ENCODE peak calls at places on chromosomes 4 and X, in five cellular contexts. One of them, this sample, is unnamed.

GRCh38 chrX:119118780-119119395 is 8.7 kb downstream of the KIAA1210 start:
- DNase-seq in HFFc6: peak
- DNase-seq in hepatocyte: peak
- DNase-seq in transverse colon: peak
- DNase-seq in GM12864: peak
- DNase-seq in this sample: peak

GRCh38 chr4:2260336-2261109 is 1.4 kb downstream of the MXD4 start:
- DNase-seq in hepatocyte: no peak
- DNase-seq in transverse colon: peak
- DNase-seq in GM12864: no peak
- DNase-seq in HFFc6: no peak
- DNase-seq in this sample: peak

GRCh38 chrX:40012800-40013682 is 84.7 kb downstream of the BCOR start:
- DNase-seq in transverse colon: peak
- DNase-seq in GM12864: no peak
- DNase-seq in HFFc6: peak
- DNase-seq in hepatocyte: peak
- DNase-seq in this sample: peak

GRCh38 chr4:16264798-16265197 is 38.5 kb upstream of the TAPT1 start:
- DNase-seq in transverse colon: no peak
- DNase-seq in hepatocyte: peak
- DNase-seq in HFFc6: peak
- DNase-seq in GM12864: peak
- DNase-seq in this sample: no peak

GRCh38 chr4:141807501-141807900 is 171.1 kb downstream of the IL15 start:
- DNase-seq in transverse colon: no peak
- DNase-seq in GM12864: no peak
- DNase-seq in HFFc6: no peak
- DNase-seq in hepatocyte: no peak
- DNase-seq in this sample: no peak

GRCh38 chr4:155973639-155974475 is 20.2 kb upstream of the CTSO start:
- DNase-seq in transverse colon: no peak
- DNase-seq in HFFc6: no peak
- DNase-seq in GM12864: no peak
- DNase-seq in hepatocyte: no peak
- DNase-seq in this sample: no peak

GRCh38 chrX:3549442-3549875 is 164.0 kb downstream of the PRKX start:
- DNase-seq in hepatocyte: peak
- DNase-seq in GM12864: no peak
- DNase-seq in HFFc6: peak
- DNase-seq in transverse colon: no peak
- DNase-seq in this sample: peak

GRCh38 chr4:7377223-7377865 is 57.4 kb downstream of the PSAPL1 start:
- DNase-seq in hepatocyte: no peak
- DNase-seq in GM12864: no peak
- DNase-seq in transverse colon: no peak
- DNase-seq in HFFc6: no peak
- DNase-seq in this sample: no peak

GRCh38 chrX:23699636-23700194 is 32.4 kb downstream of the PRDX4 start:
- DNase-seq in transverse colon: no peak
- DNase-seq in HFFc6: no peak
- DNase-seq in hepatocyte: peak
- DNase-seq in GM12864: no peak
- DNase-seq in this sample: peak

GRCh38 chrX:39749728-39750127 is 348.0 kb downstream of the BCOR start:
- DNase-seq in GM12864: no peak
- DNase-seq in transverse colon: no peak
- DNase-seq in HFFc6: no peak
- DNase-seq in hepatocyte: no peak
- DNase-seq in this sample: no peak

GRCh38 chr4:12471193-12471592 is 1012.9 kb downstream of the RAB28 start:
- DNase-seq in hepatocyte: no peak
- DNase-seq in HFFc6: no peak
- DNase-seq in GM12864: no peak
- DNase-seq in transverse colon: no peak
- DNase-seq in this sample: no peak

GRCh38 chr4:79472693-79473552 is 64.9 kb upstream of the GK2 start:
- DNase-seq in HFFc6: no peak
- DNase-seq in transverse colon: no peak
- DNase-seq in hepatocyte: no peak
- DNase-seq in GM12864: no peak
- DNase-seq in this sample: no peak

GRCh38 chr4:123659759-123660158 is 263.2 kb downstream of the SPRY1 start:
- DNase-seq in transverse colon: no peak
- DNase-seq in HFFc6: no peak
- DNase-seq in hepatocyte: peak
- DNase-seq in GM12864: no peak
- DNase-seq in this sample: no peak

GRCh38 chr4:153788419-153789276 is at the start of gene SFRP2:
- DNase-seq in transverse colon: no peak
- DNase-seq in GM12864: no peak
- DNase-seq in hepatocyte: no peak
- DNase-seq in HFFc6: no peak
- DNase-seq in this sample: no peak

GRCh38 chr4:174528226-174528625 is 5.9 kb upstream of the HPGD start:
- DNase-seq in hepatocyte: no peak
- DNase-seq in GM12864: no peak
- DNase-seq in transverse colon: no peak
- DNase-seq in HFFc6: no peak
- DNase-seq in this sample: no peak

GRCh38 chrX:937391-937790 is 275.1 kb downstream of the CRLF2 start:
- DNase-seq in HFFc6: no peak
- DNase-seq in transverse colon: no peak
- DNase-seq in GM12864: no peak
- DNase-seq in hepatocyte: no peak
- DNase-seq in this sample: no peak

GRCh38 chr4:125322363-125322730 is 7.6 kb downstream of the FAT4 start:
- DNase-seq in transverse colon: no peak
- DNase-seq in HFFc6: peak
- DNase-seq in hepatocyte: no peak
- DNase-seq in GM12864: no peak
- DNase-seq in this sample: no peak

GRCh38 chrX:29257516-29257915 is 670.3 kb downstream of the IL1RAPL1 start:
- DNase-seq in HFFc6: no peak
- DNase-seq in hepatocyte: no peak
- DNase-seq in GM12864: no peak
- DNase-seq in transverse colon: no peak
- DNase-seq in this sample: no peak

GRCh38 chr4:106809083-106809482 is 227.0 kb downstream of the DKK2 start:
- DNase-seq in hepatocyte: peak
- DNase-seq in GM12864: no peak
- DNase-seq in transverse colon: no peak
- DNase-seq in HFFc6: peak
- DNase-seq in this sample: no peak

GRCh38 chrX:65846974-65847373 is 179.5 kb downstream of the MSN start:
- DNase-seq in HFFc6: no peak
- DNase-seq in hepatocyte: no peak
- DNase-seq in GM12864: no peak
- DNase-seq in transverse colon: no peak
- DNase-seq in this sample: no peak

GRCh38 chrX:139936259-139936658 is 3.4 kb upstream of the ATP11C start:
- DNase-seq in transverse colon: no peak
- DNase-seq in GM12864: no peak
- DNase-seq in HFFc6: no peak
- DNase-seq in hepatocyte: no peak
- DNase-seq in this sample: no peak

GRCh38 chr4:15690020-15690809 is 8.6 kb downstream of the FAM200B start:
- DNase-seq in transverse colon: no peak
- DNase-seq in HFFc6: peak
- DNase-seq in GM12864: no peak
- DNase-seq in hepatocyte: peak
- DNase-seq in this sample: no peak

GRCh38 chrX:40975951-40976350 is 109.3 kb upstream of the USP9X start:
- DNase-seq in hepatocyte: no peak
- DNase-seq in HFFc6: no peak
- DNase-seq in GM12864: no peak
- DNase-seq in transverse colon: no peak
- DNase-seq in this sample: no peak

GRCh38 chrX:13377537-13377936 is 57.7 kb upstream of the ATXN3L start:
- DNase-seq in GM12864: no peak
- DNase-seq in HFFc6: peak
- DNase-seq in transverse colon: no peak
- DNase-seq in hepatocyte: peak
- DNase-seq in this sample: no peak

GRCh38 chr4:139368990-139369389 is 66.7 kb upstream of the NDUFC1 start:
- DNase-seq in hepatocyte: no peak
- DNase-seq in GM12864: no peak
- DNase-seq in transverse colon: no peak
- DNase-seq in HFFc6: no peak
- DNase-seq in this sample: no peak

GRCh38 chr4:140081582-140082398 is 72.2 kb downstream of the MAML3 start:
- DNase-seq in GM12864: no peak
- DNase-seq in HFFc6: no peak
- DNase-seq in transverse colon: no peak
- DNase-seq in hepatocyte: no peak
- DNase-seq in this sample: no peak

GRCh38 chr4:92359481-92359880 is 55.7 kb downstream of the GRID2 start:
- DNase-seq in HFFc6: no peak
- DNase-seq in hepatocyte: no peak
- DNase-seq in transverse colon: no peak
- DNase-seq in GM12864: no peak
- DNase-seq in this sample: no peak

GRCh38 chr4:54226399-54227260 is 2.5 kb upstream of the PDGFRA start:
- DNase-seq in transverse colon: peak
- DNase-seq in hepatocyte: peak
- DNase-seq in GM12864: no peak
- DNase-seq in HFFc6: peak
- DNase-seq in this sample: peak

GRCh38 chr4:93776386-93777080 is 52.0 kb upstream of the ATOH1 start:
- DNase-seq in HFFc6: no peak
- DNase-seq in transverse colon: no peak
- DNase-seq in GM12864: no peak
- DNase-seq in hepatocyte: no peak
- DNase-seq in this sample: no peak

GRCh38 chrX:136397001-136397400 is 90.7 kb upstream of the BRS3 start:
- DNase-seq in transverse colon: no peak
- DNase-seq in HFFc6: no peak
- DNase-seq in GM12864: no peak
- DNase-seq in hepatocyte: no peak
- DNase-seq in this sample: no peak

GRCh38 chrX:102651242-102651967 is at the start of gene GPRASP1:
- DNase-seq in transverse colon: peak
- DNase-seq in hepatocyte: peak
- DNase-seq in HFFc6: peak
- DNase-seq in GM12864: no peak
- DNase-seq in this sample: peak

GRCh38 chrX:102654696-102655095 is 3.4 kb downstream of the GPRASP1 start:
- DNase-seq in HFFc6: no peak
- DNase-seq in hepatocyte: no peak
- DNase-seq in GM12864: no peak
- DNase-seq in transverse colon: no peak
- DNase-seq in this sample: no peak

GRCh38 chrX:102650903-102651241 is 411 bp upstream of the GPRASP1 start:
- DNase-seq in hepatocyte: no peak
- DNase-seq in transverse colon: no peak
- DNase-seq in HFFc6: no peak
- DNase-seq in GM12864: no peak
- DNase-seq in this sample: no peak

GRCh38 chrX:102651968-102652744 is 873 bp downstream of the GPRASP1 start:
- DNase-seq in hepatocyte: peak
- DNase-seq in transverse colon: peak
- DNase-seq in GM12864: no peak
- DNase-seq in HFFc6: peak
- DNase-seq in this sample: peak
- TF ChIP-seq CTCF in hepatocyte: peak
- TF ChIP-seq CTCF in transverse colon: peak
- TF ChIP-seq CTCF in GM12864: peak
- TF ChIP-seq CTCF in HFFc6: peak
- TF ChIP-seq CTCF in this sample: peak

DNA sequence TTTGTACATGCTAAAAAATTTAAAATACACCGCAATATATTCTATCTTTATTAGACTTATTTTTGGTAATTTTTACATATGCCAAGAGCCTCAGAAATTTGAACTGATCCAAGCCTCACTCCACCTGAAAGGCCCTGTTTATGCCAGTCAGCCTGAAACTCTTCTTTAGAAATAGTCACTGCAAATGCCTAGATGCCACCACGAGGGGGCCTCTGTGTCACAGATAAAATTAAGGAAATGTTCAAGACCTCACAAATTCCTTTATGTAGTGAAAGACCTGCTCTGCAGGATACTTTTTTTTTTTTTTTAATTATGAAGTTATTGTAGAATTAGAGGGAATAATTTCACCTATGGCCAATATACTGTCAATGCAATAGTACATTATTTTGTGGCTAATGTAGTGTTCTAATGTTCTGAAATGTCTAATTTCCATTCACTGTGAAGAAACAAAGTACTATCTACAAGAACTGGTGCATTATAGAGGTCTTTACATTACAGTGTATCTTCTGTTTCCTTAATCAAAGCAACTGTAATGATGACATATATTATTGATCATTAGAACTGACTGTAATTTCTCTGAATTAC is 69.8 kb downstream of the DTHD1 start:
- DNase-seq in transverse colon: peak
- DNase-seq in GM12864: peak
- DNase-seq in HFFc6: no peak
- DNase-seq in hepatocyte: peak
- DNase-seq in this sample: peak
- TF ChIP-seq CTCF in transverse colon: peak
- TF ChIP-seq CTCF in GM12864: peak
- TF ChIP-seq CTCF in HFFc6: peak
- TF ChIP-seq CTCF in hepatocyte: peak
- TF ChIP-seq CTCF in this sample: peak

DNA sequence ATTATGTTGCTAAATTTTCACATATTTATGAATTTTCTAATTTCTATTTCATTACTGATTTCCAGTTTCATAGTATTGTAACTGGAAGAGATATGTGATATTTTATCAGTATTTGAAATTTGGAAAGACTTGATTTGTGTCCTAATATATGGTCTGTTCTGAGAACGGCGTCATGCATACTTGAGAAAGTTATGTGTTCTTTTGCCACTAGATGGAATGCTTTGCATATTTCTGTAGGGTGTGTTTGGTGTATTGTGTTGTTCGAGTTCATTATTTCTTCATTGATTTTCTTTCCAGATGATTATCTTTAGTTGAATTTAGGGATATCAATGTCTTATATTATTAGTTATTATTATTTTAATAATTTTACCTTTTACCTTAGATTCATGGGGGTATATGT is 110.6 kb upstream of the ITM2A start:
- DNase-seq in HFFc6: no peak
- DNase-seq in hepatocyte: no peak
- DNase-seq in GM12864: no peak
- DNase-seq in transverse colon: no peak
- DNase-seq in this sample: no peak
- TF ChIP-seq CTCF in HFFc6: no peak
- TF ChIP-seq CTCF in hepatocyte: peak
- TF ChIP-seq CTCF in GM12864: no peak
- TF ChIP-seq CTCF in transverse colon: peak
- TF ChIP-seq CTCF in this sample: no peak

DNA sequence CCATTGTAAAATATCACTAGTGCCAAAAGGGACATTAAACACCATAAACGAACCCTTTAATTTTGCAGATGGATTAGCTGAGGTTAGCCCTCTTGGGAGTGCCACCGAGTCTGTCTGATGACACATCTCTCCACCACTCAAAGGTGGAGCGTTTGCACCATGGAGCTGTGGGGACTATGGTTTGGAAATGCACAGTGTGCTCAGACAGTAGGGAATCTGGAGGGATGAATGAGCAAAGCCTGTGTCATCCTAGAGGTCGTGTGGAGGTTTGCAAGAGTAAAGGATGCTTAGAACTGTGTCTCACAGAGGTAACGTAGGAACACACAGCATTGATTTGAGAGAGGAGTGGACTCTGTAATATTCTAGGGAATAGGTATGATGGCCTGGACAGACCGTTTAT is 93.7 kb downstream of the CLNK start:
- DNase-seq in GM12864: no peak
- DNase-seq in HFFc6: peak
- DNase-seq in hepatocyte: no peak
- DNase-seq in transverse colon: no peak
- DNase-seq in this sample: no peak
- TF ChIP-seq CTCF in GM12864: no peak
- TF ChIP-seq CTCF in HFFc6: peak
- TF ChIP-seq CTCF in hepatocyte: no peak
- TF ChIP-seq CTCF in transverse colon: no peak
- TF ChIP-seq CTCF in this sample: no peak

This sample was measured in adrenal gland.